ENCODE peak calls at places on chromosomes 4 and X, in four cellular contexts. H, J, F and G are unnamed samples.

GRCh38 chrX:104864296-104864695 is 298.3 kb downstream of the IL1RAPL2 start:
- DNase-seq in H (no peak), J (no peak), F (no peak), G (no peak)

GRCh38 chrX:70434352-70434866 is 10.2 kb upstream of the DLG3 start:
- DNase-seq in H (peak), J (peak), F (peak), G (peak)

GRCh38 chr4:38090450-38091246 is 130.4 kb downstream of the PTTG2 start:
- DNase-seq in H (no peak), J (no peak), F (no peak), G (no peak)

GRCh38 chrX:17839269-17839668 is 21.8 kb downstream of the RAI2 start:
- DNase-seq in H (no peak), J (no peak), F (no peak), G (no peak)

GRCh38 chrX:73447311-73447794 is 500 bp downstream of the CDX4 start:
- DNase-seq in H (no peak), J (peak), F (no peak), G (no peak)

GRCh38 chr4:8695237-8696219 is 103.0 kb downstream of the CPZ start:
- DNase-seq in H (no peak), J (peak), F (no peak), G (no peak)

GRCh38 chr4:47640911-47641310 is 155.8 kb downstream of the ATP10D start:
- DNase-seq in H (no peak), J (no peak), F (no peak), G (no peak)

GRCh38 chr4:70704333-70705145 is 16.2 kb downstream of the UTP3 start:
- DNase-seq in H (peak), J (peak), F (peak), G (no peak)

GRCh38 chr4:98232202-98232601 is 29.0 kb upstream of the RAP1GDS1 start:
- DNase-seq in H (no peak), J (no peak), F (no peak), G (no peak)

GRCh38 chr4:2489841-2490552 is 21.1 kb downstream of the RNF4 start:
- DNase-seq in H (no peak), J (no peak), F (no peak), G (no peak)

GRCh38 chr4:43882470-43882869 is 566.1 kb downstream of the KCTD8 start:
- DNase-seq in H (no peak), J (no peak), F (no peak), G (no peak)

GRCh38 chr4:148778980-148779675 is 336.9 kb upstream of the NR3C2 start:
- DNase-seq in H (no peak), J (no peak), F (no peak), G (no peak)

GRCh38 chr4:8188743-8189550 is 10.1 kb upstream of the SH3TC1 start:
- DNase-seq in H (no peak), J (no peak), F (no peak), G (no peak)

GRCh38 chrX:112941209-112941788 is 100.7 kb upstream of the AMOT start:
- DNase-seq in H (no peak), J (no peak), F (no peak), G (no peak)

GRCh38 chrX:47078129-47079043 is at the start of gene RGN:
- DNase-seq in H (no peak), J (peak), F (no peak), G (no peak)

GRCh38 chr4:159267023-159267939 is 164.4 kb downstream of the RAPGEF2 start:
- DNase-seq in H (no peak), J (no peak), F (no peak), G (no peak)

GRCh38 chr4:3031357-3032064 is 42.8 kb downstream of the HTT-AS start:
- DNase-seq in H (no peak), J (no peak), F (no peak), G (no peak)

GRCh38 chr4:158462611-158463010 is 59.1 kb upstream of the RXFP1 start:
- DNase-seq in H (no peak), J (no peak), F (no peak), G (no peak)

GRCh38 chr4:111475001-111475400 is 670.3 kb upstream of the FAM241A start:
- DNase-seq in H (peak), J (peak), F (no peak), G (no peak)

GRCh38 chrX:46582964-46583363 is 9.4 kb downstream of the CHST7 start:
- DNase-seq in H (no peak), J (no peak), F (no peak), G (no peak)

GRCh38 chr4:38688676-38689355 is 24.8 kb downstream of the KLF3 start:
- DNase-seq in H (no peak), J (no peak), F (no peak), G (no peak)

GRCh38 chr4:150119492-150119891 is 41.2 kb downstream of the DCLK2 start:
- DNase-seq in H (no peak), J (no peak), F (no peak), G (no peak)

GRCh38 chrX:154762529-154763296 is at the start of gene DKC1:
- DNase-seq in H (peak), J (peak), F (peak), G (peak)

GRCh38 chr4:2262145-2262943 is 435 bp upstream of the MXD4 start:
- DNase-seq in H (peak), J (peak), F (peak), G (peak)

DNA sequence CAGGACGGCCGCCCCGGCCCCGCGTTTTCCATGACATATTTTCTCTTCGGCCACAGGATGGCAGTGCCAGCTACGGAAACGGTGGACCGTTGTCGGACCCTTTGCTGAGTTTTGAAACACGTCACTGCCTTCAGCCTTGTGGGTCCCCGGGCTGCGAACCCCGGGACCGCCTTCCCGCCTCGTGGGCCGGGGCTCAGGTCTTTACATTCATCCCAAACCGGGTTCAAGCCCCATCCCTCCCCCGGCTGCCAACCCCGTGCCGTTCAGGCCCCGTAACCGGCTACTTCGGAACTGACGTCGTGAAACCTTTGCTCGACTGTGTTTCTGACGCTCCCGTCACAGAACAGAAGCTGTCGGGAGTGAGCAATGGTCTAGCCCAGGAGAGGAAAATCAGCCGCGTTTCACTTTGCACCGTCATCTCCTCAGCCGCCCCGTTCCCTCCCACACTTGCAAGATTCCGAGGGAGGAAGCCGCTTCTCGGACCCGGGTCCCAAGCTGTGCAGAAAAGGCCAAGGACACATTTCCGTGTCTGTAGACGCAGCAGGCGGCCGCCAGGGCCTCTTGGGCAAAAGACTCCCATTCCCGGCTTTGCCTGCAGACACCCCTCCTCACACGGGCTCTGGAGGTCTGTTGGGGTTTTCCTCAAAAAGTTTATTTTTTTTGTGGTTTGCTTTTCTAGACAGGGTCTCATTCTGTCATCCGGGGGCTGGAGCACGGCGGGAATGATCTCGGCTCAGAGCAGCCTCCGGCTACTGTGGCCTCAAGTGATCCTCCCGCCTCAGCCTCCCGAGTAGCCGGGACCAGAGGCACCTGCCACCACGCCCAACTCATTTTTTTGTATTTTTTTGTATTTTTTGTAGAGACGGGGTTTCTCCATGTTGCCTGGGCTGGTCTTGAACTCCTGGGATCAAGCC is 41.4 kb upstream of the PPP2R3B start:
- DNase-seq in H (peak), J (peak), F (no peak), G (no peak)
- TF ChIP-seq CTCF in H (peak), J (peak), F (no peak), G (no peak)

DNA sequence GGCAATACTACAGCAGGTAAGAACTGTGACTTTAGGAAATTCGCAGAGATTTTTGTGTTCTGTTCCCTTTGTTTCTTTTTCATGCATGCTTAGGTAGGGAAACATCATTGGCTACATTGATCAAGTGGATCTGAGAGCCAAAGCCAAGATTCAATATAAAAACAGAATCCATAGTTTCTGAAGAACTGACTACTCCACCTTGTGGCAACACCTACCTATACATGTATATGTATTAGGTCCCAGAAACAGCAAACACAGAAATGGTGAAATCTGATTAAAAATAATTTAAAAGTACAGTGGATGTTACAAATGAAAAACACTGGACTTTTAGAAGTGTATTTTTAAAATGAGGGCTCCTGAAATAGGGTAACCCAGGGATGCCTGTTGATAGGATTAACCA is 322.6 kb upstream of the MAOA start:
- DNase-seq in H (no peak), J (no peak), F (no peak), G (no peak)
- TF ChIP-seq CTCF in H (peak), J (peak), F (no peak), G (no peak)

DNA sequence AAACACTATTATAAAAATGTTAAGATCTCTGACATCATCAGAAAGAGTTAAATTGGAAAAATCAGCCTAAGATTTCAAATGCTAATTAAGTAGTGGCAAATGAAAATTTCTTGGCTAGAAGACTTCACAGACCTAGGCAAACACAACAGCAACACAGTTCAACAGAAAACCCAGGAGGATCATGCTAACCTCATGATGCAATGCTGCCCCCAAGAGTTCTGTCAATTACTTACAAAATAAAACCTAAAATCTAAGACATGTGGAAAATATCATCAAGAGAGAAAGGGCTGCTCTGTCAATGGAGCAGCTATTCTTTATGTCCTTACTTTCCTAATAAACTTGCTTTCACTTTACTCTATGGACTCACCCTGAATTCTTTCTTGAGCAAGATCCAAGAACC is 21.0 kb downstream of the S100G start:
- DNase-seq in H (no peak), J (no peak), F (no peak), G (no peak)
- TF ChIP-seq CTCF in H (peak), J (peak), F (no peak), G (no peak)

DNA sequence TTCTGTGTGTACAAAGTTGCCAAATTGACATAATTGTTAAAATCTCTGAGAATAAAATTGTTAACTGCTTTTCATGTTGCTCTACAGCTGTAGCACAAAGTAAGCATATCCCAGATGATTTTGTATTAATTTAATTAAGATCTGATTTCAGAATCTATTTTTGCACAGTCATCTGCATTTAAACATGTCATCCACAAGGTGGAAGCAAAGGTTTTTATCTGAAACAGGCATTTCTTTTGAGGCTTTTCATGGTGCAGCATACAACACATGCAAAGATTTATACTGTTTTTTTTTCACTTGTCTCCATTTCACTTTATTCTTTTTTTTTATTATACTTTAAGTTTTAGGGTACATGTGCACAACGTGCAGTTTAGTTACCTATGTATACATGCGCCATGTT is 51.2 kb downstream of the GC start:
- DNase-seq in H (no peak), J (no peak), F (no peak), G (no peak)
- TF ChIP-seq CTCF in H (peak), J (peak), F (no peak), G (no peak)